ENCODE peak calls at places on chromosomes 4 and X, in seven cellular contexts. One of them, this sample, is unnamed.

GRCh38 chr4:53459548-53459947 is 82.1 kb downstream of the FIP1L1 start:
- DNase-seq in ascending aorta: no peak
- DNase-seq in T-helper 17 cell: no peak
- DNase-seq in HCT116: no peak
- DNase-seq in head of caudate nucleus: no peak
- DNase-seq in left ventricle myocardium inferior: no peak
- DNase-seq in uterus: no peak
- DNase-seq in this sample: no peak

GRCh38 chr4:139786494-139787354 is 121.1 kb downstream of the MGST2 start:
- DNase-seq in left ventricle myocardium inferior: no peak
- DNase-seq in T-helper 17 cell: no peak
- DNase-seq in uterus: no peak
- DNase-seq in HCT116: no peak
- DNase-seq in head of caudate nucleus: no peak
- DNase-seq in ascending aorta: no peak
- DNase-seq in this sample: no peak

GRCh38 chr4:8046925-8047541 is 107.4 kb upstream of the AFAP1 start:
- DNase-seq in HCT116: no peak
- DNase-seq in head of caudate nucleus: peak
- DNase-seq in ascending aorta: no peak
- DNase-seq in uterus: no peak
- DNase-seq in left ventricle myocardium inferior: no peak
- DNase-seq in T-helper 17 cell: no peak
- DNase-seq in this sample: no peak

GRCh38 chr4:159495515-159496236 is 392.8 kb downstream of the RAPGEF2 start:
- DNase-seq in left ventricle myocardium inferior: no peak
- DNase-seq in T-helper 17 cell: no peak
- DNase-seq in HCT116: no peak
- DNase-seq in head of caudate nucleus: no peak
- DNase-seq in ascending aorta: no peak
- DNase-seq in uterus: no peak
- DNase-seq in this sample: no peak

GRCh38 chr4:15455290-15455689 is 14.4 kb upstream of the CC2D2A start:
- DNase-seq in T-helper 17 cell: no peak
- DNase-seq in HCT116: no peak
- DNase-seq in head of caudate nucleus: no peak
- DNase-seq in uterus: peak
- DNase-seq in left ventricle myocardium inferior: peak
- DNase-seq in ascending aorta: peak
- DNase-seq in this sample: no peak

GRCh38 chr4:138897818-138898226 is 117.8 kb upstream of the NOCT start:
- DNase-seq in HCT116: no peak
- DNase-seq in T-helper 17 cell: no peak
- DNase-seq in uterus: no peak
- DNase-seq in left ventricle myocardium inferior: no peak
- DNase-seq in head of caudate nucleus: no peak
- DNase-seq in ascending aorta: no peak
- DNase-seq in this sample: no peak

GRCh38 chrX:101079223-101079622 is 544 bp downstream of the TMEM35A start:
- DNase-seq in left ventricle myocardium inferior: no peak
- DNase-seq in head of caudate nucleus: no peak
- DNase-seq in uterus: no peak
- DNase-seq in ascending aorta: no peak
- DNase-seq in HCT116: no peak
- DNase-seq in T-helper 17 cell: no peak
- DNase-seq in this sample: no peak

GRCh38 chr4:161178310-161178709 is 985.5 kb downstream of the FSTL5 start:
- DNase-seq in uterus: no peak
- DNase-seq in head of caudate nucleus: no peak
- DNase-seq in left ventricle myocardium inferior: no peak
- DNase-seq in T-helper 17 cell: no peak
- DNase-seq in ascending aorta: no peak
- DNase-seq in HCT116: no peak
- DNase-seq in this sample: no peak

GRCh38 chrX:25003066-25003849 is 12.5 kb downstream of the ARX start:
- DNase-seq in T-helper 17 cell: no peak
- DNase-seq in left ventricle myocardium inferior: no peak
- DNase-seq in head of caudate nucleus: no peak
- DNase-seq in uterus: no peak
- DNase-seq in HCT116: no peak
- DNase-seq in ascending aorta: no peak
- DNase-seq in this sample: no peak

GRCh38 chr4:152674359-152674758 is 5.4 kb downstream of the TMEM154 start:
- DNase-seq in T-helper 17 cell: no peak
- DNase-seq in left ventricle myocardium inferior: no peak
- DNase-seq in HCT116: no peak
- DNase-seq in head of caudate nucleus: no peak
- DNase-seq in ascending aorta: no peak
- DNase-seq in uterus: no peak
- DNase-seq in this sample: no peak

GRCh38 chrX:150421816-150422215 is 58.7 kb downstream of the MAMLD1 start:
- DNase-seq in left ventricle myocardium inferior: peak
- DNase-seq in HCT116: no peak
- DNase-seq in T-helper 17 cell: no peak
- DNase-seq in head of caudate nucleus: no peak
- DNase-seq in ascending aorta: no peak
- DNase-seq in uterus: peak
- DNase-seq in this sample: no peak

GRCh38 chr4:30068234-30068633 is 651.9 kb upstream of the PCDH7 start:
- DNase-seq in HCT116: no peak
- DNase-seq in ascending aorta: no peak
- DNase-seq in head of caudate nucleus: no peak
- DNase-seq in uterus: no peak
- DNase-seq in T-helper 17 cell: no peak
- DNase-seq in left ventricle myocardium inferior: no peak
- DNase-seq in this sample: no peak

GRCh38 chr4:100742045-100742444 is 224.2 kb upstream of the EMCN start:
- DNase-seq in uterus: no peak
- DNase-seq in ascending aorta: no peak
- DNase-seq in HCT116: peak
- DNase-seq in head of caudate nucleus: no peak
- DNase-seq in left ventricle myocardium inferior: no peak
- DNase-seq in T-helper 17 cell: no peak
- DNase-seq in this sample: peak

GRCh38 chr4:42151568-42152506 is 618 bp downstream of the BEND4 start:
- DNase-seq in left ventricle myocardium inferior: no peak
- DNase-seq in T-helper 17 cell: no peak
- DNase-seq in HCT116: no peak
- DNase-seq in uterus: no peak
- DNase-seq in ascending aorta: no peak
- DNase-seq in head of caudate nucleus: no peak
- DNase-seq in this sample: no peak

GRCh38 chr4:24010573-24010972 is 120.7 kb upstream of the PPARGC1A start:
- DNase-seq in head of caudate nucleus: no peak
- DNase-seq in T-helper 17 cell: no peak
- DNase-seq in uterus: no peak
- DNase-seq in left ventricle myocardium inferior: no peak
- DNase-seq in HCT116: no peak
- DNase-seq in ascending aorta: no peak
- DNase-seq in this sample: no peak

GRCh38 chrX:120251471-120252011 is 929 bp downstream of the ZBTB33 start:
- DNase-seq in HCT116: no peak
- DNase-seq in T-helper 17 cell: no peak
- DNase-seq in ascending aorta: no peak
- DNase-seq in head of caudate nucleus: no peak
- DNase-seq in uterus: peak
- DNase-seq in left ventricle myocardium inferior: no peak
- DNase-seq in this sample: no peak

GRCh38 chrX:118975831-118976598 is 1.6 kb downstream of the LONRF3 start:
- DNase-seq in HCT116: no peak
- DNase-seq in T-helper 17 cell: peak
- DNase-seq in head of caudate nucleus: peak
- DNase-seq in left ventricle myocardium inferior: peak
- DNase-seq in uterus: peak
- DNase-seq in ascending aorta: peak
- DNase-seq in this sample: no peak